ENCODE peak calls at places on chromosomes 11 and 22, in seven cellular contexts. S is CD8-positive, alpha-beta T cell; Y is thoracic aorta; T is heart left ventricle; N is coronary artery; G is B cell; E is IMR-90. M is an unnamed sample.

GRCh38 chr22:26642465-26643367 is 14.7 kb upstream of the MIAT start:
- DNase-seq in S (peak; percentile 82), Y (no peak), T (peak; percentile 82), N (no peak), G (peak; percentile 50), E (no peak), M (no peak)

GRCh38 chr11:113618360-113618759 is 87.7 kb downstream of the TMPRSS5 start:
- DNase-seq in S (no peak), Y (no peak), T (no peak), N (no peak), G (no peak), E (peak; percentile 10), M (no peak)

GRCh38 chr11:128506999-128507591 is 80.3 kb downstream of the ETS1 start:
- DNase-seq in S (peak; percentile 61), Y (peak; percentile 93), T (peak; percentile 83), N (peak; percentile 93), G (no peak), E (peak; percentile 96), M (peak; percentile 67)

GRCh38 chr11:12587333-12587997 is 86.8 kb upstream of the TEAD1 start:
- DNase-seq in S (no peak), Y (no peak), T (no peak), N (no peak), G (no peak), E (peak; percentile 71), M (peak; percentile 32)

GRCh38 chr22:40547729-40548143 is 88.8 kb downstream of the MRTFA start:
- DNase-seq in S (no peak), Y (no peak), T (no peak), N (no peak), G (no peak), E (peak; percentile 54), M (no peak)

GRCh38 chr11:85628771-85629341 is 463 bp downstream of the TMEM126B start:
- DNase-seq in S (no peak), Y (no peak), T (no peak), N (no peak), G (no peak), E (peak; percentile 8), M (no peak)

GRCh38 chr22:31618471-31619176 is 43.4 kb downstream of the PISD start:
- DNase-seq in S (no peak), Y (no peak), T (peak; percentile 33), N (no peak), G (no peak), E (no peak), M (no peak)

GRCh38 chr11:117815262-117815803 is 9.2 kb downstream of the FXYD2 start:
- DNase-seq in S (peak; percentile 66), Y (no peak), T (peak; percentile 77), N (no peak), G (peak; percentile 74), E (no peak), M (no peak)

GRCh38 chr11:47130541-47130940 is 46.1 kb downstream of the ARFGAP2 start:
- DNase-seq in S (no peak), Y (no peak), T (no peak), N (no peak), G (no peak), E (no peak), M (no peak)

GRCh38 chr11:2197771-2198520 is 26.3 kb upstream of the TH start:
- DNase-seq in S (no peak), Y (no peak), T (peak; percentile 40), N (no peak), G (no peak), E (no peak), M (no peak)

GRCh38 chr22:41009222-41009948 is 58.2 kb downstream of the RBX1 start:
- DNase-seq in S (no peak), Y (no peak), T (no peak), N (no peak), G (no peak), E (peak; percentile 91), M (no peak)

GRCh38 chr22:35648066-35649025 is at the start of gene APOL6:
- DNase-seq in S (peak; percentile 53), Y (no peak), T (no peak), N (no peak), G (peak; percentile 61), E (peak; percentile 76), M (peak; percentile 37)

DNA sequence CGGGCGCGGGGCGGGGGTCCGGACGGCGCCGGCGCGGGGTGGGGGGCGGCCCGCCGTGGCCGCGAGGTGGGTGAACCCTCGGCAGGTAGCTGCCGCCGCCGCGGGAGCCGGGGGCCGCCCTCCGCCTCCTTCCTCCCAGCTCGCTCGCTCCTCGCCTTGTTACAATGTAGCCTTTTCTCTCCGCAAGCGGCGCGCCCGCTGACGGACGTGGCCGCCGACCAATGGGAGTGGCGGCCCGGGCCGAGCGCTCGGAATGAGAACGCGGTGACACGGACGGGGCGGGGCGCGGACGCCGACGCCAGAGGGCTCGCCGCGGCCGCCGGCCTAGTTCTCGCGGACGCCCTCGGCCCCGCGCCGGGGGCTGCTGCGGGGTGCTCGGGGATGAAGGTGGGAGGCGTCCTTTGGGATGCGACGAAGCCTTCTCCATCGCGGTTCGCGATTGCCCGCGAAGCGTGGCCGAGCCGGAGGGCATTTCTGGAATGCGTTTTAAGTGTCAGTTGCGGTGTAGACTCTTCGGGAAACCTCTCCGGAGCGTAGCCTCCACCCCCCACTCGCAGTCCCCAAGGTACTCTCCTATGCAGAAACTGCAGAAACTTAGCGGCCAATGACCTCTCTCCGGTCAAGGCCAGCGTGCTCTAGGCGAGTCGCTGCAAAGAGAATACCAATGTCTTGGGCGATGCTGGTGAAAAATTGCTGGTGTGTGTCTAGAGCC is 734 bp downstream of the PRDM11 start:
- DNase-seq in S (peak; percentile 91), Y (peak; percentile 85), T (peak; percentile 98), N (peak; percentile 95), G (peak; percentile 99), E (peak; percentile 94), M (peak; percentile 96)
- TF ChIP-seq CTCF in S (no peak), Y (no peak), T (peak; percentile 30), N (no peak), G (no peak), E (no peak), M (no peak)

GRCh38 chr11:32333335-32333991 is 101.9 kb downstream of the WT1 start:
- DNase-seq in S (peak; percentile 12), Y (no peak), T (peak; percentile 74), N (no peak), G (no peak), E (peak; percentile 24), M (peak; percentile 3)
- TF ChIP-seq CTCF in S (no peak), Y (peak; percentile 17), T (peak; percentile 44), N (no peak), G (no peak), E (no peak), M (no peak)

DNA sequence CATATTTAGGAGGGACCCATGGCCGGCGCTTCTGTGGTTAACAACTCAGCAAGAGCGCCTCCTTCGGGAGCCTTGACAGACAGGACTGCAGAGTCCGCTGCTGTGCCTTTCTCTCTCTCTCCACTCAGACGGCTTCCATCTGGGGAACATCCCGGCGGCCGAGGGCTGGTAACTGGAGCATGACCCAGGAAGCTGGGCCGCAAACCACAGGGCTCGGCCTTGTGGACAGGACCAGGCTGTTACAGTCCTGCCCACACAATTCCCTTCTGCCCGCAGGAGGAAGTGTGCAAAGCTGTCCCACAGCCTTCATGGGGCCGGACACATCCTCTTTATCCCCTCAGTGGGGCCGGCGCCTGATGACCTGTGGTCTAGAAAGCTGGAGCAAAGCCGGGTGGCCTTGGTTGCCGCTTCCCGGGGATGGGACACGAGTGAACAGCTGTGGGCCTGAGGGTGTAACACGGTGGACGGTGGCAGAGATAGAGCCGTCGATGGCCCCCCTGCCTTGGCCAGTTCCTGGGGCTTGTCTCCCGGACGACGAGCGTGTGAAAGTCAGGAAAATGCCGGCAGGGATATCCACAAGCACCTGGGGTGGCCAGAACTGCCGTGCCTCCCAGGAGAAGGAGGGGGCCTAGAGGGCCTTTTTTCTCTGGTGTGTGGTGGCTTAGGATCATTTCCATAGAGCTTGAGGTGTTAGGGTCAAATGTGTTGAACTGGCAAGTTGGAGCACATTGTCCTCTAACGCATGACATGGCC is 50.1 kb downstream of the FBLN1 start:
- DNase-seq in S (no peak), Y (no peak), T (peak; percentile 89), N (no peak), G (no peak), E (peak; percentile 96), M (no peak)
- TF ChIP-seq CTCF in S (no peak), Y (peak; percentile 18), T (peak; percentile 51), N (no peak), G (no peak), E (peak; percentile 68), M (no peak)

DNA sequence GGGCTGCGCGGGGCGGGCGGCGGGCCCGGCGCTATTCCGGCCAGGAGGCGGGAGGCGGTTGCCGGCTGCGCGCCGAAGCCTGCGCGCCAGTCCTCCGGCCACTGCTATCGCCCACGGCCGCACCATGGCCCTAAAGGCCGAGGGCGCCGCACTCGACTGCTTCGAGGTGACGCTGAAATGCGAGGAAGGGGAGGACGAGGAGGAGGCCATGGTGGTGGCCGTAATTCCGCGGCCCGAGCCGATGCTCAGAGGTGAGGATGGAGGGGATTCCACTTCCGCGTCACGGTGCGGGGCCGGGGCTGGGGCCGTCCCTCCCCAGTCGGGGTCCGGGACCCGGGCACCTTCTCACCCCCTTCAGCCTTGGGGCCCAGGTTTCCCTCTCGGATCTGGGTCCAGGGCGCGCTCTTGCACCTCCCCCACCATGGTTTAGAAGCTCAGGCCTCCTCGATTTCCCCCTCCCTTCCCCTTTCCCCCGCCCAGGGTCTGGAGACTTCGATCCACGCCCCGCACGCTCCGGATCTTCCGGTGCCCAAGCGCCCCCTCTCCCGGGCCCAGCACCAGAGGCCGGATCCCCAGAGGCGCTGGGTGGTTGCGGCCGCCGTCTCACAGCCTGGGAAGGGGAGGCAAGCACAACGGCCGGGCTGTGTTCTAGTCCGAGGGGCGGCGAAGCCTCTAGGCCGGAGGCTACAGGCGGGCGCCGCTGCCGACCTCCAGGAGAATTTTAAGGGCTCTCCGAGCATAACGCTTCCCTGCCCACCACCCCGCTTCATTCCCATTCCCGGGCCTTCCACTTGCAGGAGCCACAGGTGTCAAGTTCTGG is 517 bp downstream of the SPINDOC start:
- DNase-seq in S (peak; percentile 18), Y (no peak), T (peak; percentile 78), N (no peak), G (peak; percentile 68), E (peak; percentile 50), M (peak; percentile 44)
- TF ChIP-seq CTCF in S (no peak), Y (no peak), T (peak; percentile 3), N (no peak), G (no peak), E (no peak), M (no peak)

GRCh38 chr22:38273135-38273761 is 438 bp upstream of the TMEM184B start:
- DNase-seq in S (no peak), Y (no peak), T (no peak), N (no peak), G (no peak), E (no peak), M (no peak)
- TF ChIP-seq CTCF in S (no peak), Y (no peak), T (no peak), N (no peak), G (no peak), E (no peak), M (no peak)

DNA sequence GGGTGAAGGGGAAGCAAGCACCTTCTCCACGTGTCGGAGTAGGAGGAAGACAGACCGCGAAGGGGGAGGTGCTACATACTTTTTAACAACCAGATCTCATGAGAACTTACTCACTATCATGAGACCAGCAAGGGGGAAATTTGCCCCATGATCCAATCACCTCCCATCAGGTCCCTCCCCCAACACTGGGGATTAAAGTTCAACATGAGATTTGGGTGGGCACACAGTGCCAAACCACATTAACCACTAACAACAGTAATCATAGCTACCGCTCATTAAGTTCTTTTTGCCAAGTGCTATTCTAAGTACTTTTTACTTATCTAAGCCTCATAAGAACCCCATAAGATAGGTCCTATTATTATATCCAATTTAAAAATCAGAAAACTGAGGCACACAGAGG is 450.5 kb upstream of the DDI1 start:
- DNase-seq in S (no peak), Y (no peak), T (no peak), N (no peak), G (no peak), E (no peak), M (no peak)
- TF ChIP-seq CTCF in S (no peak), Y (no peak), T (no peak), N (no peak), G (no peak), E (no peak), M (no peak)